ENCODE peak calls at places on chromosomes 7 and 10, in five cellular contexts. I is esophagus squamous epithelium; H is naive thymus-derived CD4-positive, alpha-beta T cell; N is colonic mucosa; W is A549. A is an unnamed sample. For H3K4me1 and H3K9me3, the result is how much of the 10 kb centered on the place peaks cover.

GRCh38 chr10:84237199-84238051 is 3.9 kb downstream of the LRIT1 start:
- DNase-seq in I (no peak), H (no peak), N (no peak), W (no peak), A (no peak)

GRCh38 chr7:139043823-139044812 is 8.3 kb upstream of the ZC3HAV1L start:
- DNase-seq in I (no peak), H (no peak), N (peak), W (peak), A (no peak)

GRCh38 chr10:22712959-22713852 is 1.2 kb downstream of the PIP4K2A start:
- DNase-seq in I (no peak), H (peak), N (peak), W (no peak), A (no peak)

GRCh38 chr7:54946271-54946670 is 72.5 kb upstream of the EGFR start:
- DNase-seq in I (no peak), H (no peak), N (no peak), W (no peak), A (no peak)

GRCh38 chr10:103481974-103482531 is 3.0 kb upstream of the CALHM3 start:
- DNase-seq in I (no peak), H (peak), N (peak), W (peak), A (no peak)

GRCh38 chr10:526651-527312 is 162.7 kb downstream of the DIP2C start:
- DNase-seq in I (no peak), H (no peak), N (no peak), W (no peak), A (no peak)

GRCh38 chr10:52616420-52616764 is 156.2 kb downstream of the MBL2 start:
- DNase-seq in I (no peak), H (no peak), N (no peak), W (no peak), A (no peak)

GRCh38 chr7:36280840-36281812 is 108.5 kb upstream of the ANLN start:
- DNase-seq in I (no peak), H (no peak), N (peak), W (peak), A (peak)

GRCh38 chr7:92717982-92718716 is 118.2 kb downstream of the CDK6 start:
- DNase-seq in I (no peak), H (peak), N (peak), W (peak), A (no peak)

GRCh38 chr7:1160665-1161010 is 642 bp upstream of the ZFAND2A start:
- DNase-seq in I (no peak), H (no peak), N (peak), W (peak), A (no peak)

GRCh38 chr10:97498841-97499560 is at the start of gene UBTD1:
- DNase-seq in I (no peak), H (peak), N (peak), W (peak), A (no peak)

GRCh38 chr7:134495546-134495945 is 31.8 kb upstream of the AKR1B10 start:
- DNase-seq in I (no peak), H (no peak), N (no peak), W (no peak), A (no peak)

GRCh38 chr10:48235501-48235900 is 39.0 kb downstream of the FRMPD2 start:
- DNase-seq in I (no peak), H (no peak), N (no peak), W (no peak), A (no peak)
- H3K4me1 ChIP-seq in I (under half), H (under half), N (under half), W (under half), A (under half)

DNA sequence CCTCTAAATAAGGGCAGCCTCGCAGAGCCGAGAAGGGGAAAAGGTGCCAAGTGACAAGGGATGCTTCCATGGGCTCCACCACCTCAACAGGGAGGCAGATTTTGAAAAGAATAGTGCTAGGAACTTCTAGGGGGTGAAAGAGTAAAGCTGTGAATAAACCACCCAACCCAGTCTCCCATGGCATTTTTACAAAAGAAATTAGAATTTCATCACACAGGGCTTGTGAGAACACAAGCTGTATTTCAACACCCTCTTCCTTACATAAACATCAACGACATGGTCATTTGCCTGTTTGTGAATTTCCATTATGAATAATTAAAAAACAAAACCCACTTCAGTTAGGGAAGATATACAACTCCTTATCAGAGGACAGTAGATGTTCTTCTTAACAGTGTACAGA is 207.9 kb upstream of the MGMT start:
- DNase-seq in I (no peak), H (no peak), N (no peak), W (no peak), A (no peak)
- H3K4me3 ChIP-seq in I (no peak), H (no peak), N (no peak), W (no peak), A (no peak)

DNA sequence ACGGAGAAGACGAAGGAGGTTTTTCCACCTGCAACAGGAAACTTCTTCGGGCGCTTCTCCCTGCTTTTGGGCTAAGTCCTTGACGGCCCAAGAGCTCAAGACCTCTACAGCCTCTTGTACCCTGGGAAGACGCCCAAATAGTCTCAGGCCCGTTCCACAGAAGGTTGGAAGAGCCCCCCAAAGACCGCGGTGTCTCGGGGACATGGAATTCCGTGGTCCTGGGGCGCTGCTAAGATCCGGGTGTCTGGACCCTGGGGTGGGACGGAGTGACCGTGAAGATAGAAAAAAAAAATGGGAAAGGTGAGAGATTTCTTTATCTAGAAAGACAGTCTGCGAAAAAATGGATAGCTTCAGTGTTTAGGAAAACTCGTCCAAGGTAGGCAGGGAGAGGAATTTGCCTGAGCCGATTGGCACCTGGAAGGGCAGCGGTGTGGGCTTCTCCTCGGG is 398 bp downstream of the GAD2 start:
- DNase-seq in I (no peak), H (no peak), N (no peak), W (no peak), A (no peak)
- H3K9me3 ChIP-seq in I (under half), H (under half), N (under half), W (under half), A (under half)

GRCh38 chr7:82530361-82530760 is 86.8 kb upstream of the CACNA2D1 start:
- DNase-seq in I (no peak), H (no peak), N (no peak), W (no peak), A (peak)

GRCh38 chr7:82528577-82529305 is 85.2 kb upstream of the CACNA2D1 start:
- DNase-seq in I (no peak), H (no peak), N (no peak), W (no peak), A (no peak)

GRCh38 chr7:82521906-82522445 is 78.4 kb upstream of the CACNA2D1 start:
- DNase-seq in I (no peak), H (no peak), N (no peak), W (no peak), A (no peak)

DNA sequence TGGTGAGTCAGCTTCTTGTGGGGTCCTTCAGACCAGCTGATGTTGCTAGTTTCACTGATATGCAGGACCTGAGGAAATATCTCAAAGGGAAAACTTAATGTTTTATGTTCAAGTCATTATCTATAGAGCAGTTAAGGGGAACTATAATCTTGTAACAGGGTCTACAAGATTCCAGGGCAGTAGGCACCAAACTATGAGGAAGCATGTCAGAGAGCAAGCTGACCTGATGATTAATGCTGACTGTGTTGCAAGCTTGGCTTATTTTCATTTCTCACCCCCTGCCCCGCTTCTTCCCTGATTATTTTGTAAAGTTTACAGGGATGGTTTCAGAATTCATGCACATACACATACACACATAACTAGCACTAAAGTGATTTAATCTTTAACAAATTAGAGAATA is 84.3 kb upstream of the CACNA2D1 start:
- DNase-seq in I (no peak), H (no peak), N (no peak), W (no peak), A (no peak)
- H3K4me1 ChIP-seq in I (under half), H (under half), N (under half), W (under half), A (under half)

GRCh38 chr10:100972115-100972903 is 3.0 kb downstream of the SEMA4G start:
- DNase-seq in I (no peak), H (no peak), N (no peak), W (no peak), A (no peak)

GRCh38 chr10:100969175-100970075 is at the start of gene SEMA4G:
- DNase-seq in I (no peak), H (peak), N (peak), W (peak), A (peak)

GRCh38 chr10:100968839-100969174 is 497 bp upstream of the SEMA4G start:
- DNase-seq in I (no peak), H (no peak), N (peak), W (no peak), A (no peak)

GRCh38 chr10:100970914-100971811 is 1.9 kb downstream of the SEMA4G start:
- DNase-seq in I (no peak), H (no peak), N (peak), W (peak), A (no peak)

DNA sequence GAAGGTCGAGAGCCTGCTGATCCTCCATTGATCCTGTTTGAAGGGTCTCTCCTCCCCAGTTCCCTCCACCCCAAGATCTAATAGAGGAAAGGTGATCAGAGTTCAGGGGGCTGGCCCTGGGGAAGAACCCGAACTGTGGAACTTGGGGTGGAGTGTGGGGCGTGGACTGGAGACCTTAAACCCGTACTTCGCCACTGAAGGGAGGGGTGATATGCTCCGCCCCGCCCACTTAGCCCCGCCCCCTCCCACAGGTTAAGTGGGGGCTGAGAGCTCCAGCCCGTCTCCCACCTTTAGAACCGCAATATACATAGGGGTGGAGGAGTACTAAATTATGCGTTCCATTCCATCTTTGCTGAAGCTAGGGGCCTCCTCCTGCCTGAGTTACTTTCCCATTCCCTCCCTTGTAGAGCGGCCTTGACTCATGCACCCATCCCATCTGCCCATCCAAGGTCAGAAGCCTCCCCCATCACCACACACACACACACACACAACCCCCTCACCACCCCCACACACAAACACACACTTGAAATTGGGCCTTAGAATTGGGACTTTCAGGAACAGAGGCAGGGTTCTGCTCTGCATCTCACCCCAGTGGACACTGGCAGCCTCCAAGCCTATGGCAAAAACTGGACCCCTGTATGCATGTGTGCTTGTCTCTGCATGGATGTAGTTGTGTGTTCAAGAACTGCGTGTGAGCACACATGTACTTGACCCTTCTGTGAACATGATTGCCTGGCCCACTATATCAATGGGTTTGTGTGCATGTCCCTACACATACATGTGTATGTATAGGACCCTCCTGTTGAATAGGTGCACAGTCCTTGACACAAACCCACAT is 991 bp downstream of the SEMA4G start:
- DNase-seq in I (no peak), H (no peak), N (peak), W (peak), A (no peak)
- H3K4me3 ChIP-seq in I (peak), H (peak), N (peak), W (peak), A (peak)

GRCh38 chr7:158116235-158116634 is 471.4 kb downstream of the PTPRN2 start:
- DNase-seq in I (no peak), H (no peak), N (no peak), W (no peak), A (no peak)
- H3K9me3 ChIP-seq in I (under half), H (under half), N (under half), W (under half), A (under half)

DNA sequence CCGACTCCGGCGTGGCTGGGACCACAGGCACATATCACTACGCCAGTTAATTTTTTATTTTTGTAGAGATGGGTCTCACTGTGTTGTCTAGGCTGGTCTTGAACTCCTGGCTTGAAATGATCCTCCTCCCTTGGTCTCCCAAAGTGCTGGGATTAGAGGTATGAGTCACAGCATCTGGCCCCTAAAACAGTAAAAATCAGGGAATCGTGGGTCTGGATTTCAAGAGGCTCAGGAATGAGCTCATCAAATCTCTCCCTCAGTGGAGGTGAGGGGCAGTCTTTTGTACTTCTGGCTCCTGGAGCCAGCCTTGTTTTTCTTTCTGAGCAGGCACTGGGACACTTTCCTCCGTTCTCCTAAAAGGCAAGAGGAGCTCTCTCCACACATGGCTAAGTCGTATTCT is 32.1 kb upstream of the RHEB start:
- DNase-seq in I (no peak), H (no peak), N (no peak), W (no peak), A (no peak)
- H3K4me1 ChIP-seq in I (under half), H (under half), N (under half), W (under half), A (under half)

GRCh38 chr7:93856319-93856718 is 34.2 kb downstream of the TFPI2 start:
- DNase-seq in I (no peak), H (no peak), N (no peak), W (no peak), A (no peak)

GRCh38 chr7:93862651-93863050 is 27.9 kb downstream of the TFPI2 start:
- DNase-seq in I (no peak), H (no peak), N (no peak), W (no peak), A (no peak)

GRCh38 chr7:93858857-93859256 is 31.7 kb downstream of the TFPI2 start:
- DNase-seq in I (no peak), H (no peak), N (no peak), W (no peak), A (no peak)

GRCh38 chr7:93860261-93860660 is 30.3 kb downstream of the TFPI2 start:
- DNase-seq in I (no peak), H (no peak), N (no peak), W (no peak), A (no peak)

GRCh38 chr7:93861325-93861949 is 29.1 kb downstream of the TFPI2 start:
- DNase-seq in I (no peak), H (no peak), N (no peak), W (no peak), A (no peak)
- H3K4me3 ChIP-seq in I (no peak), H (no peak), N (no peak), W (no peak), A (no peak)

DNA sequence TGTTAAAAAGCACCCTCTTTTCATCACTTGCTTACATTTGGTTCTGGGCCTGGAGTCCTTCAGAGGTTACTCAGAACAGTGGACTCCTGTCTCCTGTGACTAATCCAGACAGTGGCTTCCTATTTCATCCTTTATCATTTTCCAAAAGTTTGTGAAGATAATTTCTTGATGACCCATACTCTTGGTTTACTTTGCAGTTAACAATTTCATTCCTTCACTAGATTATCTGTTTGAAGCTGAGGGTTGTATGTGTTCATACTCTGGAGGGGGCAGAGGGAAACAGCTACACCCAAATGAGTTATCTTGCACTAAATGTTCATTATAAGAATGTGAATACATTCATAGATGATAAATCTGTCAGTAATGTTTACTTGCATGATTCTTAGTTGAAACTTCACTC is 124.7 kb downstream of the ZNF248 start:
- DNase-seq in I (no peak), H (no peak), N (no peak), W (peak), A (no peak)
- H3K9me3 ChIP-seq in I (under half), H (under half), N (under half), W (under half), A (under half)